ENCODE peak calls at places on chromosomes 5 and 9, in seven cellular contexts. M is H9, Y is neuronal stem cell, J is mesendoderm, T is IMR-90, Q is mesenchymal stem cell, Z is trophoblast cell. X is an unnamed sample.

GRCh38 chr5:133376986-133377385 is 235.4 kb downstream of the FSTL4 start:
- DNase-seq in M (peak; percentile 7), Y (no peak), J (no peak), T (no peak), Q (no peak), Z (no peak), X (no peak)

GRCh38 chr5:147188200-147189108 is 46.4 kb upstream of the STK32A start:
- DNase-seq in M (peak; percentile 38), Y (peak; percentile 71), J (peak; percentile 75), T (peak; percentile 59), Q (peak; percentile 62), Z (peak; percentile 88), X (no peak)

GRCh38 chr5:175874462-175875139 is 3.2 kb downstream of the CPLX2 start:
- DNase-seq in M (no peak), Y (no peak), J (peak; percentile 42), T (no peak), Q (no peak), Z (no peak), X (no peak)

GRCh38 chr5:176812269-176813259 is 2.2 kb downstream of the UNC5A start:
- DNase-seq in M (peak; percentile 78), Y (peak; percentile 60), J (peak; percentile 45), T (no peak), Q (peak; percentile 29), Z (peak; percentile 23), X (peak; percentile 86)

GRCh38 chr9:135906291-135907005 is 898 bp downstream of the CAMSAP1 start:
- DNase-seq in M (no peak), Y (peak; percentile 23), J (no peak), T (peak; percentile 62), Q (peak; percentile 67), Z (peak; percentile 61), X (peak; percentile 57)

GRCh38 chr5:36090033-36090432 is 23.4 kb upstream of the UGT3A2 start:
- DNase-seq in M (peak; percentile 86), Y (no peak), J (peak; percentile 95), T (peak; percentile 17), Q (peak; percentile 48), Z (peak; percentile 73), X (peak; percentile 33)

GRCh38 chr5:95081500-95082355 is 203.2 kb downstream of the MCTP1 start:
- DNase-seq in M (no peak), Y (peak; percentile 4), J (peak; percentile 50), T (peak; percentile 89), Q (peak; percentile 95), Z (peak; percentile 52), X (no peak)

GRCh38 chr5:38341641-38342040 is 83.3 kb downstream of the EGFLAM start:
- DNase-seq in M (no peak), Y (no peak), J (no peak), T (no peak), Q (no peak), Z (no peak), X (no peak)

GRCh38 chr5:96079075-96079474 is 117.4 kb upstream of the ELL2 start:
- DNase-seq in M (no peak), Y (no peak), J (peak; percentile 59), T (peak; percentile 97), Q (peak; percentile 91), Z (peak; percentile 44), X (no peak)

GRCh38 chr5:96978812-96979449 is 43.1 kb downstream of the LNPEP start:
- DNase-seq in M (no peak), Y (no peak), J (no peak), T (peak; percentile 78), Q (peak; percentile 63), Z (no peak), X (no peak)

GRCh38 chr5:98474802-98475201 is 298.7 kb upstream of the RGMB start:
- DNase-seq in M (no peak), Y (no peak), J (no peak), T (no peak), Q (peak; percentile 43), Z (no peak), X (no peak)

GRCh38 chr9:128169492-128169891 is 9.4 kb downstream of the BBLN start:
- DNase-seq in M (no peak), Y (no peak), J (no peak), T (no peak), Q (no peak), Z (no peak), X (no peak)

GRCh38 chr5:80299601-80300000 is 20.2 kb upstream of the SPZ1 start:
- DNase-seq in M (no peak), Y (no peak), J (no peak), T (no peak), Q (no peak), Z (no peak), X (no peak)

GRCh38 chr9:116149844-116150243 is 3.7 kb upstream of the PAPPA start:
- DNase-seq in M (peak; percentile 57), Y (peak; percentile 41), J (peak; percentile 57), T (no peak), Q (peak; percentile 37), Z (peak; percentile 85), X (peak; percentile 75)

GRCh38 chr5:133732536-133732935 is 120.2 kb upstream of the FSTL4 start:
- DNase-seq in M (no peak), Y (no peak), J (no peak), T (no peak), Q (no peak), Z (no peak), X (no peak)

GRCh38 chr5:137752873-137753226 is 1.3 kb downstream of the HNRNPA0 start:
- DNase-seq in M (peak; percentile 36), Y (no peak), J (peak; percentile 62), T (no peak), Q (peak; percentile 53), Z (peak; percentile 55), X (no peak)

GRCh38 chr5:54761213-54761701 is 224.1 kb downstream of the ESM1 start:
- DNase-seq in M (no peak), Y (no peak), J (no peak), T (peak; percentile 95), Q (peak; percentile 94), Z (peak; percentile 12), X (no peak)

GRCh38 chr5:89399553-89399952 is 516.6 kb upstream of the MEF2C start:
- DNase-seq in M (no peak), Y (no peak), J (no peak), T (no peak), Q (no peak), Z (peak; percentile 8), X (no peak)

GRCh38 chr5:31661257-31661656 is 22.3 kb downstream of the PDZD2 start:
- DNase-seq in M (no peak), Y (no peak), J (no peak), T (no peak), Q (no peak), Z (no peak), X (no peak)

GRCh38 chr5:31663519-31663918 is 24.6 kb downstream of the PDZD2 start:
- DNase-seq in M (no peak), Y (no peak), J (no peak), T (peak; percentile 2), Q (no peak), Z (no peak), X (no peak)

DNA sequence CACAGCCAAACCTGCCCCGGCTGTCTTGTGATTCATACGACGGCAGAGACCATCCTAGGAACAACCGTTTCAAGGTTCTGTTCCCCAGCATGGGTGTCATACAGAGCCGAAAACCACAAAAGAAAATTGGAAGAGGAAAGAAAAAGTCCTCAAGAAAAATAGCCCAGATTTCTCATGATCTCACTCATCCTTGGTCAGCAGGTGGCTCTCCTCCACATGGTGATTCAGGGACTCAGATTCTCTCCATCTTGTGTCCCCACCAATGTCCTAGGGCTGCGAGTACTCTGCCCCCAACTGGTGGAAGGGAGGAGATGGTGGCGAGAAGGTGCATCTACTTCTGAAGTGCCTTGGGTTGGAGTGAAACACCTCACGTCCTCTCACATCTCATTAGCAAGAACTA is 25.6 kb downstream of the PDZD2 start:
- DNase-seq in M (peak; percentile 88), Y (no peak), J (peak; percentile 95), T (peak; percentile 3), Q (peak; percentile 0), Z (peak; percentile 13), X (peak; percentile 75)
- H2BK5ac ChIP-seq in M (no peak overlapping the region), Y (no peak overlapping the region), J (no peak overlapping the region), T (no peak overlapping the region), Q (no peak overlapping the region), Z (no peak overlapping the region), X (no peak overlapping the region)

GRCh38 chr9:137227057-137227852 is at the start of gene RNF224:
- DNase-seq in M (peak; percentile 90), Y (peak; percentile 74), J (peak; percentile 85), T (peak; percentile 65), Q (peak; percentile 76), Z (peak; percentile 87), X (no peak)

GRCh38 chr9:137227853-137228514 is 682 bp downstream of the RNF224 start:
- DNase-seq in M (no peak), Y (no peak), J (no peak), T (no peak), Q (no peak), Z (no peak), X (no peak)

GRCh38 chr9:137226338-137227056 is 805 bp upstream of the RNF224 start:
- DNase-seq in M (no peak), Y (no peak), J (no peak), T (no peak), Q (no peak), Z (peak; percentile 96), X (no peak)

GRCh38 chr9:137224850-137225694 is at the start of gene CYSRT1:
- DNase-seq in M (no peak), Y (no peak), J (no peak), T (no peak), Q (no peak), Z (no peak), X (peak; percentile 52)

DNA sequence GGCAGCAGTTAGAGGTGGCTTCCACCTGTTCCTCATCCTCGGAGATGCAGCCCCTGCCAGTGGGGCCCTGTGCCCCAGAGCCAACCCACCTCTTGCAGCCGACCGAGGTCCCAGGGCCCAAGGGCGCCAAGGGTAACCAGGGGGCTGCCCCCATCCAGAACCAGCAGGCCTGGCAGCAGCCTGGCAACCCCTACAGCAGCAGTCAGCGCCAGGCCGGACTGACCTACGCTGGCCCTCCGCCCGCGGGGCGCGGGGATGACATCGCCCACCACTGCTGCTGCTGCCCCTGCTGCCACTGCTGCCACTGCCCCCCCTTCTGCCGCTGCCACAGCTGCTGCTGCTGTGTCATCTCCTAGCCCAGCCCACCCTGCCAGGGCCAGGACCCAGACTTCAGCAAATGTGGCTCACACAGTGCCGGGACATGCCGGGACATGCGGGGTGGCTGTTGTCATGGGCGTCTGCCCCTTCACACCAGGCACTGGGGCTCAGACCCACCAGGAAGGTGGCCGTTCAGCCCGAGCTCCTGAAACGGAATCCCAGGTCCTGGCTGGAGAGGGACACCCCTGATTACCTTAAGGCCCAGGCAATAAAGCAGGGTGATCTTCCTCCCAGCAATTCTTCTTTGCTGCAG is 842 bp downstream of the CYSRT1 start:
- DNase-seq in M (no peak), Y (no peak), J (no peak), T (no peak), Q (no peak), Z (no peak), X (no peak)
- H2BK5ac ChIP-seq in M (no peak overlapping the region), Y (no peak overlapping the region), J (no peak overlapping the region), T (no peak overlapping the region), Q (no peak overlapping the region), Z (no peak overlapping the region), X (peak overlapping the region; percentile 90)

DNA sequence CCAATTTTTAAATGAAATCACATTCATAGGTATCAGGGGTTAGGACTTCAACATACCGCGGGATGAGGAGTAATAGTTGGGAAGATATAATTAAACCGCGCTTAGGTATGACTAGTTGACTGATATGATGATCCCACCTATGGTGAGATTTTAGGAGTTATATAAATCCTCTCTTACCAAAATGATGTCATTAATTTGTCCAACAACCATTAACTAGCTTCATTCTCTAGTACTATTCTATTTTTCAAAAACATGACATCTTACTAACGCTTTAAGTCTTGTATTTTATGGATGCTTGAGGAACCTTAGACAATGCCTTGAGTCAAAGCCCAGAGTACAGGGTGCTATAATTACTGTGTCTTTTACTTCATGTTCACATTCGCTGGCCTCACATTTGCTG is 59.6 kb upstream of the PIK3R1 start:
- DNase-seq in M (no peak), Y (no peak), J (no peak), T (no peak), Q (no peak), Z (no peak), X (no peak)
- H2BK5ac ChIP-seq in M (no peak overlapping the region), Y (no peak overlapping the region), J (no peak overlapping the region), T (no peak overlapping the region), Q (no peak overlapping the region), Z (no peak overlapping the region), X (no peak overlapping the region)

GRCh38 chr9:137325791-137326190 is 23.7 kb upstream of the NRARP start:
- DNase-seq in M (no peak), Y (no peak), J (no peak), T (no peak), Q (no peak), Z (no peak), X (no peak)
- H2BK5ac ChIP-seq in M (no peak overlapping the region), Y (no peak overlapping the region), J (no peak overlapping the region), T (no peak overlapping the region), Q (no peak overlapping the region), Z (no peak overlapping the region), X (no peak overlapping the region)

X was measured in H1.